ENCODE peak calls at places on chromosomes 4 and X, in four cellular contexts. V is neural progenitor cell, Y is PC-3, F is GM23338. O is an unnamed sample. For H3K79me2, the result is how much of the 10 kb centered on the place peaks cover.

GRCh38 chr4:167986044-167986443 is 106.3 kb upstream of the ANXA10 start:
- DNase-seq in V (no peak), Y (no peak), F (no peak), O (no peak)

GRCh38 chr4:124710253-124710849 is 2.2 kb downstream of the ANKRD50 start:
- DNase-seq in V (peak), Y (peak), F (no peak), O (no peak)

GRCh38 chrX:19127649-19128168 is 5.4 kb upstream of the ADGRG2 start:
- DNase-seq in V (no peak), F (no peak), Y (peak), O (no peak)

GRCh38 chr4:78379991-78380739 is 171.4 kb upstream of the ANXA3 start:
- DNase-seq in F (no peak), Y (no peak), V (no peak), O (no peak)

GRCh38 chr4:130172156-130172555 is 1076.2 kb downstream of the C4orf33 start:
- DNase-seq in Y (no peak), V (no peak), F (no peak), O (no peak)

GRCh38 chrX:85851418-85851817 is 195.9 kb downstream of the CHM start:
- DNase-seq in Y (peak), V (peak), F (peak), O (peak)

GRCh38 chr4:4339504-4340085 is 47.3 kb upstream of the NSG1 start:
- DNase-seq in Y (no peak), F (no peak), V (peak), O (no peak)

GRCh38 chrX:151754042-151754419 is 19.5 kb downstream of the CNGA2 start:
- DNase-seq in Y (peak), F (no peak), V (no peak), O (no peak)

GRCh38 chr4:44287505-44287904 is 161.1 kb downstream of the KCTD8 start:
- DNase-seq in F (no peak), Y (no peak), V (no peak), O (no peak)

GRCh38 chrX:131845771-131846170 is 177.3 kb upstream of the STK26 start:
- DNase-seq in V (no peak), F (no peak), Y (no peak), O (no peak)

GRCh38 chrX:39582091-39582490 is 515.7 kb downstream of the BCOR start:
- DNase-seq in V (no peak), Y (peak), F (no peak), O (no peak)

GRCh38 chr4:7750508-7750907 is 189.2 kb downstream of the AFAP1 start:
- DNase-seq in Y (no peak), V (no peak), F (no peak), O (no peak)

GRCh38 chr4:138243369-138243768 is 1.2 kb upstream of the SLC7A11 start:
- DNase-seq in V (no peak), Y (peak), F (no peak), O (no peak)

GRCh38 chrX:26851981-26852380 is 611.2 kb downstream of the PPP4R3C start:
- DNase-seq in V (peak), Y (peak), F (peak), O (peak)

GRCh38 chr4:64824591-64824990 is 415.3 kb upstream of the TECRL start:
- DNase-seq in V (no peak), Y (no peak), F (no peak), O (no peak)

GRCh38 chr4:46388860-46389259 is 1.1 kb downstream of the GABRA2 start:
- DNase-seq in V (no peak), Y (no peak), F (no peak), O (no peak)

GRCh38 chrX:109920868-109921267 is 82.0 kb upstream of the TMEM164 start:
- DNase-seq in V (no peak), Y (no peak), F (no peak), O (no peak)

GRCh38 chr4:84948056-84948455 is 18.4 kb downstream of the WDFY3 start:
- DNase-seq in V (no peak), Y (no peak), F (no peak), O (no peak)

GRCh38 chr4:137359691-137360315 is 172.5 kb downstream of the PCDH18 start:
- DNase-seq in Y (no peak), F (no peak), V (no peak), O (peak)

GRCh38 chr4:73257995-73258667 is 467 bp downstream of the ANKRD17 start:
- DNase-seq in V (no peak), F (peak), Y (peak), O (peak)

GRCh38 chr4:91325495-91325894 is 978.3 kb upstream of the GRID2 start:
- DNase-seq in F (no peak), Y (peak), V (no peak), O (no peak)

GRCh38 chr4:12244949-12245348 is 816.3 kb upstream of the HS3ST1 start:
- DNase-seq in Y (no peak), F (no peak), V (no peak), O (no peak)

GRCh38 chr4:15551740-15552446 is 82.2 kb downstream of the CC2D2A start:
- DNase-seq in Y (no peak), V (no peak), F (no peak), O (no peak)

GRCh38 chrX:9912341-9912740 is 54.8 kb upstream of the CLDN34 start:
- DNase-seq in F (peak), Y (no peak), V (peak), O (no peak)

GRCh38 chrX:7351946-7352345 is 204.0 kb upstream of the PUDP start:
- DNase-seq in F (no peak), V (no peak), Y (peak), O (no peak)

GRCh38 chrX:70001269-70001668 is 48.5 kb downstream of the AWAT2 start:
- DNase-seq in Y (no peak), V (no peak), F (no peak), O (no peak)

GRCh38 chrX:39721570-39722279 is 376.0 kb downstream of the BCOR start:
- DNase-seq in F (no peak), Y (no peak), V (no peak), O (no peak)

GRCh38 chr4:110532901-110533589 is 57.1 kb downstream of the ENPEP start:
- DNase-seq in Y (no peak), V (no peak), F (no peak), O (no peak)

GRCh38 chrX:87160435-87161010 is 357.1 kb upstream of the KLHL4 start:
- DNase-seq in F (peak), Y (no peak), V (no peak), O (no peak)

GRCh38 chrX:63250253-63250868 is 100.8 kb downstream of the SPIN4 start:
- DNase-seq in V (peak), Y (peak), F (peak), O (peak)

GRCh38 chr4:127400736-127401346 is 231.9 kb upstream of the INTU start:
- DNase-seq in V (peak), Y (peak), F (peak), O (peak)

GRCh38 chrX:129495941-129496340 is 27.3 kb downstream of the SMARCA1 start:
- DNase-seq in Y (peak), F (no peak), V (no peak), O (no peak)

GRCh38 chr4:70713453-70714026 is 8.2 kb upstream of the RUFY3 start:
- DNase-seq in V (no peak), Y (no peak), F (peak), O (no peak)

GRCh38 chr4:71187399-71188196 is 151.2 kb upstream of the SLC4A4 start:
- DNase-seq in F (no peak), Y (peak), V (peak), O (no peak)

GRCh38 chr4:123438031-123438430 is 41.4 kb downstream of the SPRY1 start:
- DNase-seq in F (no peak), V (no peak), Y (no peak), O (no peak)

GRCh38 chr4:169307581-169307980 is 36.8 kb upstream of the SH3RF1 start:
- DNase-seq in V (no peak), F (no peak), Y (peak), O (no peak)

GRCh38 chrX:54043696-54044125 is 562 bp downstream of the PHF8 start:
- DNase-seq in Y (peak), F (peak), V (peak), O (peak)

GRCh38 chr4:19002170-19002569 is 980.6 kb upstream of the LCORL start:
- DNase-seq in F (peak), Y (no peak), V (peak), O (no peak)

DNA sequence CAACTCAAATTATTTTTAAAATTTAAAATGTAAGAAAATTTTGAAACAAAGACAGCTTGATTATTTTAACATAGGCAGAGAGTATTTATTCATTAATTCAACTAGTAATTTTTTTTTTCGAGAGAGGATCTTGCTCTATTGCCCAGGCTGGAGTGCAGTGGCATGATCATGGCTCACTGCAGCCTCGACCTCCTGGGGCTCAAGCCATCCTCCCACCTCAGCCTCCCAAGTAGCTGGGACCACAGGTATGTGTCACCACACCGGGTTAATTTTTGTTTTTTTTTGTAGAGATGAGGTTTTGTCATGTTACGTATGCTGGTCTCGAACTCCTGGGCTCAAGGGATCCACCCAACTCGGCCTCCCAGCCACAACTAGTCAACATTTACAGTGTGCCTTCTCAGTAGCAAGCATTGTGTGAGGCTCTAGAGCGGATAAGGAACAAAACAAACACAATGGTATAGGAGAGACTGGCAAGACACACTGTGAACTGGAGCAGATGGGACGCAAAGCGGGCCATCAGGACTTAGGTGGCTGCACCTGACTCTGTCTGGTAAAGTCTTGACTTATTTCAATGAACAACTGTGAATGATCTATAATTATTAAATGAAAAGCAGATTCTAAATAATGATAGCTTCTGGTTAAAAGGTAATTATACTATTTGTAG is 21.6 kb downstream of the SETD7 start:
- DNase-seq in Y (no peak), V (no peak), F (no peak), O (no peak)
- H3K79me2 ChIP-seq in Y (under half), V (under half), F (under half), O (half or more)

DNA sequence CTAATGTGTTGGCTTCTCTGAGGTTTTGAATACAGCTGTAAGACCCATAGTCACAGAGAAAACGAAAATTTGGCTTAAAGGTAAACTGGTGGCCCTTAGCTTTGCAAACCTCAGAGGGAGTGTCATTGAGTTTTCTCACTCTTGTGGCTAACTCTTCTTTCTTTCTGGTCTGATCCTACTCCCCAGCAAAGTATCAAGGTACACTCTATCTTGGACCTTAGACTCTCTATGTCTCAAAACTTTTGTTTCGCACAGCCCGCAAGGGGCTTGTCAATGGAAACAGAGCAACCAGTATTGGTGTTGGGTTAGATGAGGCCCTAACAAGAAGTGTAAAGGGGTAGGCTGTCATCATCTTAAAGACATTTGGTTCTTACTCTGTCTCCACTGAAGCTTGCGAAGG is 19.8 kb downstream of the APOO start:
- DNase-seq in V (no peak), Y (no peak), F (no peak), O (no peak)
- H3K27ac ChIP-seq in V (no peak), Y (no peak), F (no peak), O (no peak)

GRCh38 chrX:118350221-118350620 is 4.3 kb downstream of the WDR44 start:
- DNase-seq in Y (no peak), F (no peak), V (no peak), O (peak)
- TF ChIP-seq EZH2phosphoT487 in Y (no peak), F (no peak), V (no peak), O (no peak)

DNA sequence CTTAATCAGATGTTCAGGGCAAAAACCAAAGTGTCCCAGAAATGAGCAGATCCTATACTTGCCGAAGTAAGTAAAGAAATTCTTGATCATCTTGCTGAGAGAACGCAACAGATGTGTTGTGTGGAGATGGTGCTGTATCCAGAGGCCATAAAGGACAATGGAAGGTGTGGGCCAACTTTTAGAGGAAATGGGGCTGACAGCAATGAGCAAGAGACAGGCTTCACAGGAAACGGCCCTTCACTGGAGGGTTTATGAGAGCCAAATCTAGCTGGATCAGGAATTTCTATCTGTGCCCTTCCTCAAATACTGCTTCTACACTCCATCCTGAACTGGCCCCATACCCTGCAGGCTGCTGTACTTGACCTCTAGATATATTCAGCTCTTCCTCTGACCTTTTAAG is 583.9 kb upstream of the DIPK2B start:
- DNase-seq in Y (no peak), F (no peak), V (no peak), O (no peak)
- H3K79me2 ChIP-seq in Y (half or more), F (half or more), V (half or more), O (under half)

GRCh38 chr4:789571-790465 is 36.1 kb downstream of the CPLX1 start:
- DNase-seq in F (no peak), Y (no peak), V (no peak), O (no peak)

GRCh38 chr4:787561-787981 is 38.4 kb downstream of the CPLX1 start:
- DNase-seq in V (no peak), Y (no peak), F (no peak), O (no peak)

GRCh38 chr4:790466-790820 is 35.5 kb downstream of the CPLX1 start:
- DNase-seq in F (no peak), V (no peak), Y (no peak), O (no peak)

GRCh38 chr4:788006-788635 is 37.8 kb downstream of the CPLX1 start:
- DNase-seq in F (no peak), V (no peak), Y (no peak), O (no peak)

DNA sequence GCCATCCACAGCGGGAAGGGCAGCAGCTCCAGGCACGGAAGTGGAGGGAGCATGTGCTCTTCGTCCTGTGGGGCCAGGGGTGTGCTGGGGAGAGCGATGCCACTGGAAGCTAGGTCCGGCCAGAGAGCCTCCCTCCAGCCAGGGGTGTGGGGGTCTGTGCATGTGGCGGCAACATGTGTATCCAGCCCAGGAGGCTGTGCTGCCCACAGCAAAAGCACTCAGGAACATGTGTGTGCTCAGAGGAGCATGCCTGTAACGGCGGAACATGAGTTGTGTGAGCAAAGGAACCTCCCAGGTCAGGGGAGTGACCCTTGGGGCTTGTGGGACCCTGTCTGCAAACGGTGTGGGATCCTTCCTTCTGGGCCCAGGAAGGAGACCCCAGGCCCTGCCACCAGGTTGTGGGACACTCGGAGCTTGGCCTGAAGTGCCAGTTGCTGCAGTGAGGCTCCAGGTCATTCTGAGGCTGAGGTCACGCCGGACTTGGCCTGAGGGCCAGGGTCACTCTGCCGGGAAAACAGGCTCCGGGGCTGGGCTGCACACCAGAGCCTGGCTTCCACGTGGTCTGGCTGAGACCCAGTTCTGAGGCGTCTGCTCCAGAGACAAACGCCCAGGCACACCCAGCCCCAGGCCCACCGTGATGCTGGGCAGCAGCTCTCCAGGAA is 37.2 kb downstream of the CPLX1 start:
- DNase-seq in V (no peak), Y (no peak), F (no peak), O (no peak)
- H3K27ac ChIP-seq in V (no peak), Y (no peak), F (no peak), O (no peak)

GRCh38 chrX:43892471-43892870 is 10.2 kb upstream of the MAOB start:
- DNase-seq in Y (no peak), V (no peak), F (no peak), O (no peak)
- TF ChIP-seq EZH2phosphoT487 in Y (no peak), V (no peak), F (no peak), O (no peak)